ENCODE peak calls at places on chromosomes 5 and 9, in five cellular contexts. O is HepG2, F is GM12878, J is H1, X is K562. H is an unnamed sample.

GRCh38 chr5:58999804-59000595 is 417.1 kb downstream of the RAB3C start:
- DNase-seq in J (no peak), X (peak), F (no peak), O (no peak), H (peak)

GRCh38 chr9:30723656-30724055 is 1660.8 kb upstream of the ACO1 start:
- DNase-seq in F (no peak), J (no peak), X (no peak), O (no peak), H (no peak)

GRCh38 chr5:33362915-33363314 is 77.8 kb upstream of the TARS1 start:
- DNase-seq in O (no peak), X (no peak), F (no peak), J (no peak), H (no peak)

GRCh38 chr5:62627901-62628300 is 49.3 kb downstream of the LRRC70 start:
- DNase-seq in O (no peak), J (no peak), F (no peak), X (no peak), H (no peak)

GRCh38 chr5:149445343-149445738 is 66.2 kb upstream of the IL17B start:
- DNase-seq in F (no peak), O (no peak), J (no peak), X (no peak), H (no peak)

GRCh38 chr9:469672-470040 is 255.0 kb downstream of the DOCK8 start:
- DNase-seq in X (no peak), O (no peak), J (no peak), F (no peak), H (peak)

GRCh38 chr9:109276469-109277440 is 44.1 kb downstream of the EPB41L4B start:
- DNase-seq in X (no peak), F (no peak), O (no peak), J (no peak), H (no peak)

GRCh38 chr9:135616621-135617537 is 22.5 kb downstream of the GLT6D1 start:
- DNase-seq in F (no peak), J (no peak), X (no peak), O (no peak), H (no peak)

GRCh38 chr9:125476645-125477044 is 215.0 kb downstream of the GAPVD1 start:
- DNase-seq in O (peak), F (no peak), J (no peak), X (peak), H (no peak)

GRCh38 chr9:135343733-135344522 is 135.7 kb upstream of the PPP1R26 start:
- DNase-seq in X (peak), F (no peak), J (peak), O (peak), H (peak)

GRCh38 chr5:54469655-54470054 is 14.2 kb downstream of the HSPB3 start:
- DNase-seq in J (no peak), X (no peak), F (peak), O (no peak), H (no peak)

GRCh38 chr5:111743521-111743920 is 13.5 kb downstream of the NREP start:
- DNase-seq in X (no peak), O (no peak), F (no peak), J (no peak), H (no peak)

GRCh38 chr5:158456756-158457155 is 597.8 kb upstream of the CLINT1 start:
- DNase-seq in X (no peak), J (no peak), F (no peak), O (peak), H (no peak)

GRCh38 chr9:106653111-106653697 is 209.8 kb upstream of the ZNF462 start:
- DNase-seq in J (no peak), O (no peak), X (no peak), F (no peak), H (no peak)

GRCh38 chr5:36040651-36041536 is 25.8 kb downstream of the UGT3A2 start:
- DNase-seq in J (no peak), O (peak), F (no peak), X (no peak), H (no peak)

GRCh38 chr5:62199792-62200716 is 106.0 kb upstream of the KIF2A start:
- DNase-seq in O (no peak), X (no peak), F (no peak), J (no peak), H (no peak)

GRCh38 chr5:126054593-126055347 is 368.4 kb upstream of the GRAMD2B start:
- DNase-seq in X (no peak), F (no peak), J (no peak), O (no peak), H (no peak)

GRCh38 chr5:173448856-173449255 is 120.6 kb upstream of the STC2 start:
- DNase-seq in J (no peak), O (no peak), X (no peak), F (no peak), H (no peak)

GRCh38 chr9:127568971-127569818 is 42.9 kb upstream of the STXBP1 start:
- DNase-seq in X (peak), O (peak), F (no peak), J (no peak), H (peak)

GRCh38 chr5:126015244-126016054 is 407.8 kb upstream of the GRAMD2B start:
- DNase-seq in O (no peak), J (no peak), X (no peak), F (no peak), H (no peak)

GRCh38 chr9:81132796-81133195 is 556.6 kb downstream of the TLE1 start:
- DNase-seq in F (no peak), X (no peak), J (no peak), O (no peak), H (no peak)

GRCh38 chr5:21649969-21650368 is 1203.2 kb downstream of the CDH12 start:
- DNase-seq in J (no peak), F (no peak), X (no peak), O (no peak), H (no peak)

GRCh38 chr5:149114403-149115312 is 26.6 kb upstream of the ABLIM3 start:
- DNase-seq in X (peak), F (no peak), J (no peak), O (peak), H (peak)

GRCh38 chr5:2486373-2486772 is 265.1 kb downstream of the IRX2 start:
- DNase-seq in O (no peak), F (no peak), X (no peak), J (no peak), H (no peak)

GRCh38 chr5:177502886-177503285 is 5.5 kb upstream of the PDLIM7 start:
- DNase-seq in F (no peak), O (no peak), X (no peak), J (no peak), H (no peak)

GRCh38 chr5:95781101-95781583 is 41.4 kb downstream of the GLRX start:
- DNase-seq in O (peak), X (no peak), J (peak), F (peak), H (peak)

GRCh38 chr5:126139773-126140172 is 283.4 kb upstream of the GRAMD2B start:
- DNase-seq in F (no peak), O (no peak), X (no peak), J (no peak), H (no peak)

GRCh38 chr9:88680505-88681160 is 145.7 kb downstream of the NXNL2 start:
- DNase-seq in J (no peak), X (no peak), F (no peak), O (no peak), H (no peak)

GRCh38 chr9:109088221-109088620 is 31.5 kb downstream of the TMEM245 start:
- DNase-seq in F (no peak), X (no peak), O (no peak), J (no peak), H (no peak)

GRCh38 chr9:127611796-127612790 is at the start of gene STXBP1:
- DNase-seq in X (peak), F (no peak), O (peak), J (no peak), H (peak)

GRCh38 chr5:125189451-125190051 is 443.1 kb upstream of the ZNF608 start:
- DNase-seq in O (no peak), F (no peak), X (no peak), J (no peak), H (no peak)

GRCh38 chr5:158154226-158155005 is 295.5 kb upstream of the CLINT1 start:
- DNase-seq in O (no peak), F (no peak), J (no peak), X (no peak), H (no peak)

GRCh38 chr5:125042243-125042887 is 295.9 kb upstream of the ZNF608 start:
- DNase-seq in F (no peak), J (no peak), O (no peak), X (no peak), H (no peak)

GRCh38 chr9:18253950-18254349 is 220.0 kb upstream of the ADAMTSL1 start:
- DNase-seq in O (no peak), F (no peak), X (no peak), J (no peak), H (no peak)

GRCh38 chr9:113879318-113879717 is 3.2 kb downstream of the ZNF618 start:
- DNase-seq in X (peak), F (no peak), J (no peak), O (no peak), H (no peak)

GRCh38 chr9:74847478-74848149 is 40.1 kb downstream of the TRPM6 start:
- DNase-seq in O (no peak), X (no peak), F (no peak), J (no peak), H (no peak)

GRCh38 chr5:114360816-114361723 is 800 bp upstream of the KCNN2 start:
- DNase-seq in F (no peak), X (no peak), O (no peak), J (peak), H (peak)

GRCh38 chr5:10018670-10019069 is 231.0 kb downstream of the ATPSCKMT start:
- DNase-seq in X (no peak), F (no peak), O (no peak), J (no peak), H (no peak)
- TF ChIP-seq ATF2 in X (no peak), F (no peak), O (no peak), J (no peak), H (no peak)

DNA sequence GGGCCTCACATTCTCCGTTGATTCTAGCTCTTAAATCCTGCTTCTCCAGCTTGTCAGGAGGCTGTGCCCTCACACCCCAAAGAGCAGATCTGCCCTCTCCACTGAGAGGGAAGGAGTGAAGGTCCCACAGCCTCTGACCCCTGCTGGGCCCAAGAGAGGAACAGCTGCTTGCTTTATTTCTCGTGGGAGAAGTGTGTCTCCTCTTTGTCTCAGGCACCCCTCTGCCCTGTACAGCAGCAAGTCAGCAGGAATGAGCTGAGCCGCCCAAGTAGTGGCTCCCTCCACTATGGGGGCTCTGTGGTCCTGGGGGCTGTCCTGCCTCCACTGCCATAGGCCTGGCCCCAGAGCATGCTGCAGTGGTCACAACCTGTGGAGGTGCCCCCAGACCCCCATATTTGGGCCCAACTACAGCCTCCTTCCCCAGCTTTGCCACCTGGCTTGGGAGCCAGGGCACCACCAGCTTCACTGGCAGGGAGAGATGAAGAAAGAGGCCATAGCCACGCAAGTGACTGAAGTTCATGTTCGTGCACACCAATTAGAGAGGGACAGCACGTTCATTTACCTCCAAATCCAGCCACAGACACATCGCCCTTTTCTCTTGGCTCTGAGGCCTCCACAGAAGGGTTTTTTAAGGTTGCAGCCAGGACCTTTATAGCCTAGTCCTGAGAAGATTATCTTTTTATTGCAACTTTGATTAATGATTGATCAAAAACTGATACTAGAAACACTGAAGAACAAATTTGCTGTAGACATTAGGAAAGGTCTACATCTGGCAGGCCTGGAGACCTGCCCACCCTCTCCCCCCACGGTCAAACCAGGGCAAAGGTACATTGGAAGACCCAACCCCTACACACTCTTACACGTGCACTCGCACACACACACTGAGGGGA is 27.5 kb downstream of the IRF1 start:
- DNase-seq in O (no peak), J (no peak), F (no peak), X (no peak), H (no peak)
- TF ChIP-seq ATF2 in O (no peak), J (no peak), F (no peak), X (no peak), H (no peak)

GRCh38 chr9:115004535-115004934 is 74.1 kb upstream of the TNFSF8 start:
- DNase-seq in F (no peak), J (no peak), X (no peak), O (no peak), H (no peak)
- TF ChIP-seq ATF2 in F (no peak), J (no peak), X (no peak), O (no peak), H (no peak)

GRCh38 chr5:160637357-160637756 is 214.7 kb downstream of the ATP10B start:
- DNase-seq in F (no peak), O (no peak), X (no peak), J (no peak), H (no peak)

GRCh38 chr5:160638141-160638742 is 213.8 kb downstream of the ATP10B start:
- DNase-seq in O (no peak), F (no peak), X (no peak), J (no peak), H (no peak)

GRCh38 chr5:160643588-160643987 is 208.4 kb downstream of the ATP10B start:
- DNase-seq in J (no peak), F (no peak), O (no peak), X (no peak), H (no peak)

GRCh38 chr5:160641405-160641804 is 210.6 kb downstream of the ATP10B start:
- DNase-seq in X (no peak), F (no peak), J (no peak), O (no peak), H (no peak)

GRCh38 chr5:160640417-160640816 is 211.6 kb downstream of the ATP10B start:
- DNase-seq in J (no peak), F (no peak), X (no peak), O (no peak), H (no peak)
- TF ChIP-seq ATF2 in J (no peak), F (no peak), X (no peak), O (no peak), H (no peak)

DNA sequence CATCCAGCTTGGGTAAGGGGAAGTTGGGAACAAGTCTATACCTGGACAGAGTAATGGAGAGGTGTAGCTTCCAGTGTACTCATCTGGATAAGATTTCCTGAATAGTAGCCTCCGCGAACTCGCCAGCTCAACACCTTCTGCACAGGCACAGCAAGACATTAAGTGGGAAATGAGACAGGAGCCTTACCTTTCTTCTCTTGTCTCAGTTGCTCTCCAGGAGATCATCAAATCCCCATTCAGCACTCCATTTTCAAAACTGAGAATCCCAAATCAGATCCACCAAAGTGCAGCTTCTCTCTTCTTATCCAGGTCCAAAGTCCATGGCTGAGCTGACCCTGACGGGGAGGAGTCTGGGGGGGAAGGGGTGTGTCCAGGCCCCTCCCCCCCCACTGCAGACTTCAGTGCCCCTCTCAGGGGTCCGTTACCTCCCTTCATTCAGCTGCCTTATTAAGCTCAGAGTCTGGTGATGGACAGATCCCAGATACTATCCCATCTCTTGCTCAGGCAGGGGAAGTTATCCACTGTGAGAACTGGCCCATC is 5.9 kb upstream of the MGAT1 start:
- DNase-seq in F (no peak), O (peak), X (no peak), J (no peak), H (no peak)
- TF ChIP-seq ATF2 in F (no peak), O (no peak), X (no peak), J (no peak), H (no peak)

DNA sequence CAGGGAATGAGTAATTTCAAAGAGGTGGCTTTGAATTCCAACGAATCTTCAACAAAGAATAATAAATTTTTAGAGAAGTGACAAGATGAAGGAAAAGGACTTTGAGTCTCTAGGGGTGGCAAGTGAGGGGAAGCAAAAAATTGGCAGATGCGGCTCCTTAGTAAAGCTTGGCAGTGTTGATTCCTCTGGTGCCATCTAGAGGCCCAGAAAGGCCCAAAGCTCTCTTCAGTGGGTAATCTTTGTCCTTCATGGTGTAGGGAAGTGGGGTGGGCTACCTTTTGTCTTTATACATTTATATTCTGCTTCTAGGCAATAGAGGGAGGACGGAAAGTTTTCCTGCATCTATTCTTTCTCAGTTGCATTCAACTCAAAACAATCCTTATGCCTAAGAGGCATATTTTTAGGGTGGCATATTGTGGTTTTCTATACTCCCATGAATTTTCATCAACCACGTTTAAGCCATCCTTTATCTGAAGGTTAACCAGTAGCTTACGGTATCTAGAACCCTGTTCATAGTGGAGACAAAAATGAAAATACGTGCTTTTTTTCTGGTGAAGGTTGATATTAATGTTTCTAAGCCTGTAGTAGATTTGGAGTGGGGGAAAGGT is 17.5 kb upstream of the ROPN1L start:
- DNase-seq in J (no peak), F (no peak), X (no peak), O (peak), H (peak)
- TF ChIP-seq ATF2 in J (no peak), F (no peak), X (no peak), O (no peak), H (no peak)

GRCh38 chr5:6731465-6732237 is 18.4 kb downstream of the TENT4A start:
- DNase-seq in J (no peak), F (no peak), X (no peak), O (no peak), H (no peak)

GRCh38 chr5:6729400-6730310 is 16.4 kb downstream of the TENT4A start:
- DNase-seq in O (no peak), J (no peak), F (no peak), X (no peak), H (no peak)

GRCh38 chr5:6730807-6731206 is 17.6 kb downstream of the TENT4A start:
- DNase-seq in J (no peak), O (no peak), X (no peak), F (no peak), H (no peak)

GRCh38 chr5:6728795-6729183 is 15.6 kb downstream of the TENT4A start:
- DNase-seq in X (no peak), F (no peak), O (no peak), J (no peak), H (no peak)

GRCh38 chr5:6730407-6730806 is 17.2 kb downstream of the TENT4A start:
- DNase-seq in F (no peak), O (no peak), J (no peak), X (no peak), H (no peak)
- TF ChIP-seq ATF2 in F (no peak), O (no peak), J (no peak), X (no peak), H (no peak)

GRCh38 chr9:111599092-111599947 is at the start of gene PTGR1:
- DNase-seq in J (peak), O (peak), X (no peak), F (no peak), H (peak)
- TF ChIP-seq ATF2 in J (no peak), O (no peak), X (no peak), F (no peak), H (no peak)

GRCh38 chr5:4053111-4053510 is 457.5 kb downstream of the IRX1 start:
- DNase-seq in F (no peak), J (no peak), X (no peak), O (no peak), H (no peak)

GRCh38 chr5:4054092-4054491 is 458.5 kb downstream of the IRX1 start:
- DNase-seq in F (no peak), O (no peak), X (no peak), J (no peak), H (no peak)

GRCh38 chr5:4058899-4059298 is 463.3 kb downstream of the IRX1 start:
- DNase-seq in O (no peak), J (no peak), F (no peak), X (no peak), H (no peak)
- TF ChIP-seq ATF2 in O (no peak), J (no peak), F (no peak), X (no peak), H (no peak)

GRCh38 chr9:12737871-12738270 is 36.9 kb upstream of the LURAP1L start:
- DNase-seq in O (no peak), X (no peak), J (no peak), F (no peak), H (no peak)
- TF ChIP-seq ATF2 in O (no peak), X (no peak), J (no peak), F (no peak), H (no peak)